ENCODE peak calls at places on chromosomes 2 and 18, in four cellular contexts. One of them, this sample, is unnamed.
A peak's percentile ranks its signal among the peaks of the same experiment; 100 is the strongest.

GRCh38 chr2:116980354-116980753 is 834.1 kb upstream of the DDX18 start:
- DNase-seq in fibroblast of lung: no peak
- DNase-seq in cardiac muscle cell: no peak
- DNase-seq in adipocyte: no peak
- DNase-seq in this sample: no peak

GRCh38 chr2:71694501-71695234 is 241.3 kb downstream of the DYSF start:
- DNase-seq in fibroblast of lung: no peak
- DNase-seq in cardiac muscle cell: no peak
- DNase-seq in adipocyte: no peak
- DNase-seq in this sample: peak; percentile 10

GRCh38 chr2:193502363-193503035 is 1307.8 kb upstream of the TMEFF2 start:
- DNase-seq in cardiac muscle cell: no peak
- DNase-seq in adipocyte: no peak
- DNase-seq in fibroblast of lung: no peak
- DNase-seq in this sample: no peak

GRCh38 chr2:154600931-154601494 is 97.5 kb upstream of the KCNJ3 start:
- DNase-seq in adipocyte: no peak
- DNase-seq in fibroblast of lung: no peak
- DNase-seq in cardiac muscle cell: no peak
- DNase-seq in this sample: no peak

GRCh38 chr18:29174891-29175290 is 998.0 kb upstream of the CDH2 start:
- DNase-seq in adipocyte: no peak
- DNase-seq in fibroblast of lung: no peak
- DNase-seq in cardiac muscle cell: no peak
- DNase-seq in this sample: no peak

GRCh38 chr2:74947703-74948102 is 10.7 kb upstream of the POLE4 start:
- DNase-seq in cardiac muscle cell: no peak
- DNase-seq in adipocyte: no peak
- DNase-seq in fibroblast of lung: no peak
- DNase-seq in this sample: no peak

GRCh38 chr2:109027702-109028101 is 38.7 kb upstream of the EDAR start:
- DNase-seq in adipocyte: no peak
- DNase-seq in fibroblast of lung: no peak
- DNase-seq in cardiac muscle cell: no peak
- DNase-seq in this sample: no peak

GRCh38 chr2:98454073-98454472 is 9.4 kb downstream of the INPP4A start:
- DNase-seq in fibroblast of lung: no peak
- DNase-seq in cardiac muscle cell: no peak
- DNase-seq in adipocyte: no peak
- DNase-seq in this sample: no peak

GRCh38 chr2:151478011-151478410 is 68.3 kb downstream of the RIF1 start:
- DNase-seq in cardiac muscle cell: no peak
- DNase-seq in adipocyte: peak; percentile 36
- DNase-seq in fibroblast of lung: peak; percentile 40
- DNase-seq in this sample: no peak

GRCh38 chr2:111049792-111050640 is 70.7 kb upstream of the BCL2L11 start:
- DNase-seq in adipocyte: no peak
- DNase-seq in cardiac muscle cell: peak; percentile 25
- DNase-seq in fibroblast of lung: no peak
- DNase-seq in this sample: no peak

GRCh38 chr2:12727641-12728040 is 10.9 kb downstream of the TRIB2 start:
- DNase-seq in fibroblast of lung: no peak
- DNase-seq in adipocyte: no peak
- DNase-seq in cardiac muscle cell: no peak
- DNase-seq in this sample: no peak
- H3K4me1 ChIP-seq in fibroblast of lung: peaks cover 22% of the 10 kb centered on the region
- H3K4me1 ChIP-seq in adipocyte: peaks cover 11% of the 10 kb centered on the region
- H3K4me1 ChIP-seq in cardiac muscle cell: no peaks in the 10 kb centered on the region
- H3K4me1 ChIP-seq in this sample: no peaks in the 10 kb centered on the region

GRCh38 chr2:23565374-23565773 is 180.4 kb downstream of the KLHL29 start:
- DNase-seq in adipocyte: no peak
- DNase-seq in fibroblast of lung: no peak
- DNase-seq in cardiac muscle cell: no peak
- DNase-seq in this sample: no peak

GRCh38 chr2:23564618-23564967 is 179.6 kb downstream of the KLHL29 start:
- DNase-seq in cardiac muscle cell: no peak
- DNase-seq in adipocyte: peak; percentile 45
- DNase-seq in fibroblast of lung: no peak
- DNase-seq in this sample: no peak

GRCh38 chr2:23567382-23567781 is 182.4 kb downstream of the KLHL29 start:
- DNase-seq in adipocyte: no peak
- DNase-seq in cardiac muscle cell: no peak
- DNase-seq in fibroblast of lung: no peak
- DNase-seq in this sample: peak; percentile 11

GRCh38 chr2:23565814-23566213 is 180.8 kb downstream of the KLHL29 start:
- DNase-seq in adipocyte: no peak
- DNase-seq in fibroblast of lung: no peak
- DNase-seq in cardiac muscle cell: no peak
- DNase-seq in this sample: no peak

DNA sequence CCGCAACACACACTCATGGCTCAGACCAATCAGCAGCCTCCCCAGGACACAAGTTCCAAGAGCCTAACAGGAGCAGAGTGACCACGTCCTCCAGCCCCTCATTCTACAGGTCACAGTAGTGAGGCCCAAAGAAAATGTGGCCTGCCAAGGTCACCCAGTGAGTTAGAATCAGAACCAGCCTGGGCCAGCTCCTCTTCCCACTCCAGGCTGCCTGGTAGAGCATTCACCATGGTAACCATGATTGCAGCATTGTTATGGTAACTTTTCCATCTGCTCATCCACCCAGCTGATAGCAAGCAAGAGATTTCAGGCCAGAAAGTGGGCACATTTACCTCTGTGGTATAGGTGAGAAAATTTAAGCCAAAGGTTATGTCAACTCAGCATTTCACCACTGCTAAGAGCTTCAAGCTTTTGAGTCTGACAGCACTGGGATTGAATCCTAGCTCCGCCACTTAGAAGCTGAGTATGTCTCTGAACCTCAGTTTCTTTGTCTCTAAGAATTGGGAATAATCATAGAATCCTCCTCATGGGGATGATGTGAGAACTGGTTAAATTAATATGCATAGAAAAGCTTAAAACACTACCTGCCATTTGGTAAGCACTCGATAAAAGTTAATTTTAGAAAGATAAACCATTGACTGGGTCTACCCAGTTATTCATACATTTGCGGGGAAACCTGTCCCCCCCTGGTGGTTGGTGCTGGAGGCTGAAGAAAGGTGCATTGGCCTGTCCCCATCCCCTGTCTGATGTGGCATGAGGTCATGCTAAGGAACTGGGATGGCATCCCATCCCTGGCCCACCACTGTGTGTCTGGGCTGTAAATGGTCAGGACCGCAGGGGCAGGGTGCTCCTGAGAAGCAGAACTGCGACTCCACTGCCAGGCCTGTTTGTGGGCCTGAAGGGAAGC is 181.5 kb downstream of the KLHL29 start:
- DNase-seq in fibroblast of lung: no peak
- DNase-seq in cardiac muscle cell: no peak
- DNase-seq in adipocyte: peak; percentile 49
- DNase-seq in this sample: no peak
- H3K4me1 ChIP-seq in fibroblast of lung: peaks cover 18% of the 10 kb centered on the region
- H3K4me1 ChIP-seq in cardiac muscle cell: peaks cover 10% of the 10 kb centered on the region
- H3K4me1 ChIP-seq in adipocyte: peaks cover 41% of the 10 kb centered on the region
- H3K4me1 ChIP-seq in this sample: no peaks in the 10 kb centered on the region

DNA sequence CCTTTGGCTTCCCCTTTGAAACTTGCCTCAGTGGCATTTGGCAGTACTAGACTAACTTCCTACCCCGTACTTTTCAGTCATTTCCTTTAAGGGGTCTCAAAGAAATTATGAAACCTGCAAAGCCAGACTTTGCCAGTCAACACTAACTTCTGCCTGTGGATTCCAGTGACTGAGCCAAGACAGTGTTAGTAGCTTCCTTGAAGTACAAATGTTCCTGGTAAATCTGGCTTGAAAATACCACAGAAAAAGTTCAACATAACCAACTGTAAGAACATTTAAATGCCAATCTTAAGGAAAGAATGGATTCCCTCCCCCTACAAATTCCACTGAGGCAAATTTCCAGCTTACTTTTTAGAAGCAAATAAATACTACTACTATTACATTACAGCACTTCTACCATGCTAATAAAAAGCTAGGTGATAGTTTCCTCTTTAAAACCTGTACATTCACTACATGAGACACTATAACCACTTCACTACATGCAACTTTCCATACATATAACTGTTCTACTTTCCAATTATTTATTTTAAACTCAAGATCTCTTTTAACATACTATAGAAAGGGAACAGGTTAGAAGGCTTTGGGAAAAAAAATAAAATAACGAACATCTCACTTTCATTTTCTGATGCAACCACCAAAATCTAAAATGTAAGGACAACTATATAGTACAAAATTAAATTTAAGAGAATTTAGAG is 2.4 kb downstream of the PELI1 start:
- DNase-seq in cardiac muscle cell: peak; percentile 54
- DNase-seq in adipocyte: peak; percentile 53
- DNase-seq in fibroblast of lung: peak; percentile 43
- DNase-seq in this sample: no peak
- H3K4me1 ChIP-seq in cardiac muscle cell: peaks cover 23% of the 10 kb centered on the region
- H3K4me1 ChIP-seq in adipocyte: peaks cover 37% of the 10 kb centered on the region
- H3K4me1 ChIP-seq in fibroblast of lung: peaks cover 5% of the 10 kb centered on the region
- H3K4me1 ChIP-seq in this sample: peaks cover 6% of the 10 kb centered on the region

GRCh38 chr2:197208841-197209240 is 101.7 kb downstream of the ANKRD44 start:
- DNase-seq in fibroblast of lung: no peak
- DNase-seq in cardiac muscle cell: no peak
- DNase-seq in adipocyte: peak; percentile 31
- DNase-seq in this sample: no peak

GRCh38 chr2:197210450-197210849 is 100.1 kb downstream of the ANKRD44 start:
- DNase-seq in cardiac muscle cell: no peak
- DNase-seq in adipocyte: no peak
- DNase-seq in fibroblast of lung: no peak
- DNase-seq in this sample: no peak

GRCh38 chr2:197208029-197208428 is 102.6 kb downstream of the ANKRD44 start:
- DNase-seq in cardiac muscle cell: no peak
- DNase-seq in adipocyte: no peak
- DNase-seq in fibroblast of lung: no peak
- DNase-seq in this sample: no peak

GRCh38 chr2:197209274-197209673 is 101.3 kb downstream of the ANKRD44 start:
- DNase-seq in fibroblast of lung: no peak
- DNase-seq in adipocyte: no peak
- DNase-seq in cardiac muscle cell: no peak
- DNase-seq in this sample: no peak

DNA sequence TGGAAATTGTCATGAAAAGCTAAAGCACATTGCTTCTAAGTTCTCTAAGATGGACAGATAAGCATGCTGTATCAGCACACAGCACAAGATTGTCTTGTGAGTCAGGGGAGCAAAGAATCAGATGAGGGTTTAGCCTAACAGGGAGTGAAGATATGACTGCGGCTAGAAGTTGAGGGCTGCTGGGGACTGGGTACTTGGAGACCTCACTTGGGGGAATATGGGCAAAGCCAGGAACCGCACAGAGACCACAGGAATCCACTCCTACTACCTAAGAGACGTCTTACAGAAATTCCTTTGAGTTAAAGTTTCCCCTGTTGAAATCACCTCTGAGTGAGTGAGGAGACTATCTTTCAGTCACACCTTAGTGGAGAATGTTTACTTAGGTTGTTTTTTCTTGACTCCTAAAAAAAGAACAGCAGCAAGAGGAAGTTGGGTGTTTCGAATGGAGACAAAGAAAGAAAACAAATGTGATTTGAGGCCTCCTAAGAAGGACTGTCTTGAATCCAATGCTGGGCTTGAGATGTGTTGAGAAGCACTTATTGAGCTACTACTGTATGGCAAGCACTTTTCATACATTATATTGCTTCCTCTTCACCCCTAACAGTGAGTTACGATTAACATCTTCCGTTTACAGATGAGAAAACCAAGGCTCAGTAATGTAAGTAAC is 100.7 kb downstream of the ANKRD44 start:
- DNase-seq in cardiac muscle cell: peak; percentile 21
- DNase-seq in adipocyte: no peak
- DNase-seq in fibroblast of lung: no peak
- DNase-seq in this sample: no peak
- H3K4me1 ChIP-seq in cardiac muscle cell: no peaks in the 10 kb centered on the region
- H3K4me1 ChIP-seq in adipocyte: peaks cover 4% of the 10 kb centered on the region
- H3K4me1 ChIP-seq in fibroblast of lung: no peaks in the 10 kb centered on the region
- H3K4me1 ChIP-seq in this sample: peaks cover 44% of the 10 kb centered on the region

DNA sequence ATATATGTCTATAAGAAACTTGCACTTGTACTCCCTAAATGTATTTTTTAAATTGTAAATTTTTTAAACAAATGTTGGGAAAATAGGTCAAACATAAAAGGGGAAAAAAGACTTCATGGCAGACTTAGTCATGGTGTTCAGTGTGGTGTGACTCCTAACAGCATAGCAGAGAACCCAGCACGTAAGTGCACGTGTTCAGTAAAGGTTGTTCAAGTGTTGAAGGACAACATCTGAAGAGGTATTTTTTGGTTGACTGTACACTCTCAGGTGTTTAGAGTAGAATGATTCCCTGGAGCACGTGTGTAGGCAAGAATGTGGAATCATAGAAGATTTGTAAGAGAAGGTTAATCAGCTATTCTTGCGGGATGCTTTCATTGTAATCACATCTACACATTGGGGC is 106.7 kb downstream of the CRIM1 start:
- DNase-seq in cardiac muscle cell: no peak
- DNase-seq in fibroblast of lung: no peak
- DNase-seq in adipocyte: no peak
- DNase-seq in this sample: no peak
- H3K4me1 ChIP-seq in cardiac muscle cell: no peaks in the 10 kb centered on the region
- H3K4me1 ChIP-seq in fibroblast of lung: peaks cover 39% of the 10 kb centered on the region
- H3K4me1 ChIP-seq in adipocyte: peaks cover 23% of the 10 kb centered on the region
- H3K4me1 ChIP-seq in this sample: peaks cover 11% of the 10 kb centered on the region

GRCh38 chr2:37456479-37456878 is 112.0 kb downstream of the QPCT start:
- DNase-seq in fibroblast of lung: no peak
- DNase-seq in adipocyte: no peak
- DNase-seq in cardiac muscle cell: peak; percentile 40
- DNase-seq in this sample: no peak

GRCh38 chr2:37459095-37459981 is 114.9 kb downstream of the QPCT start:
- DNase-seq in cardiac muscle cell: peak; percentile 84
- DNase-seq in adipocyte: peak; percentile 75
- DNase-seq in fibroblast of lung: peak; percentile 82
- DNase-seq in this sample: no peak

GRCh38 chr2:37458133-37458532 is 113.7 kb downstream of the QPCT start:
- DNase-seq in fibroblast of lung: no peak
- DNase-seq in cardiac muscle cell: no peak
- DNase-seq in adipocyte: no peak
- DNase-seq in this sample: no peak

GRCh38 chr2:37454851-37455762 is 110.7 kb downstream of the QPCT start:
- DNase-seq in fibroblast of lung: peak; percentile 62
- DNase-seq in adipocyte: no peak
- DNase-seq in cardiac muscle cell: peak; percentile 73
- DNase-seq in this sample: no peak

GRCh38 chr2:37457401-37457901 is 113.0 kb downstream of the QPCT start:
- DNase-seq in fibroblast of lung: peak; percentile 45
- DNase-seq in cardiac muscle cell: peak; percentile 36
- DNase-seq in adipocyte: peak; percentile 50
- DNase-seq in this sample: no peak
- H3K4me1 ChIP-seq in fibroblast of lung: peaks cover 23% of the 10 kb centered on the region
- H3K4me1 ChIP-seq in cardiac muscle cell: peaks cover 13% of the 10 kb centered on the region
- H3K4me1 ChIP-seq in adipocyte: peaks cover 59% of the 10 kb centered on the region
- H3K4me1 ChIP-seq in this sample: peaks cover 6% of the 10 kb centered on the region

GRCh38 chr2:181605889-181606837 is 50.7 kb downstream of the CERKL start:
- DNase-seq in adipocyte: no peak
- DNase-seq in cardiac muscle cell: no peak
- DNase-seq in fibroblast of lung: no peak
- DNase-seq in this sample: no peak
- H3K4me1 ChIP-seq in adipocyte: no peaks in the 10 kb centered on the region
- H3K4me1 ChIP-seq in cardiac muscle cell: no peaks in the 10 kb centered on the region
- H3K4me1 ChIP-seq in fibroblast of lung: no peaks in the 10 kb centered on the region
- H3K4me1 ChIP-seq in this sample: no peaks in the 10 kb centered on the region